ENCODE peak calls at places on chromosome 2, in eight cellular contexts. R is upper lobe of right lung, F is kidney, P is DND-41, J is MG63, Q is small intestine, W is colonic mucosa, O is H1. Z is an unnamed sample. For H3K9me3, the result is how much of the 10 kb centered on the place peaks cover.

GRCh38 chr2:6963727-6964126 is 46.5 kb downstream of the RNF144A start:
- DNase-seq in O (no peak), F (no peak), J (no peak), W (no peak), P (no peak), R (no peak), Q (no peak), Z (no peak)

GRCh38 chr2:71609029-71609428 is 155.7 kb downstream of the DYSF start:
- DNase-seq in O (no peak), W (peak), F (peak), R (peak), P (no peak), Q (no peak), J (no peak), Z (no peak)

GRCh38 chr2:127820080-127820668 is 9.2 kb upstream of the WDR33 start:
- DNase-seq in P (peak), W (no peak), O (peak), Q (no peak), R (no peak), J (no peak), F (no peak), Z (no peak)

GRCh38 chr2:58560531-58560930 is 319.4 kb upstream of the FANCL start:
- DNase-seq in R (no peak), W (no peak), F (no peak), O (no peak), Q (no peak), J (no peak), P (no peak), Z (no peak)

GRCh38 chr2:113720167-113720566 is 36.3 kb downstream of the SLC35F5 start:
- DNase-seq in F (no peak), Q (no peak), J (no peak), W (no peak), P (no peak), R (no peak), O (no peak), Z (no peak)

GRCh38 chr2:237482485-237482884 is 4.6 kb upstream of the MLPH start:
- DNase-seq in J (no peak), W (peak), P (no peak), Q (peak), F (peak), R (peak), O (no peak), Z (no peak)

GRCh38 chr2:219057709-219058540 is 2.8 kb downstream of the IHH start:
- DNase-seq in P (peak), R (peak), O (peak), Q (peak), W (peak), J (peak), F (peak), Z (peak)

GRCh38 chr2:101400516-101401315 is 13.4 kb upstream of the CREG2 start:
- DNase-seq in Q (no peak), P (no peak), F (no peak), W (no peak), R (no peak), J (no peak), O (no peak), Z (no peak)

GRCh38 chr2:232384466-232384865 is 5.9 kb downstream of the ALPP start:
- DNase-seq in P (no peak), Q (no peak), F (no peak), J (no peak), R (no peak), W (no peak), O (no peak), Z (no peak)

GRCh38 chr2:208000701-208001395 is 24.5 kb downstream of the PLEKHM3 start:
- DNase-seq in F (no peak), W (no peak), P (no peak), R (no peak), J (no peak), Q (no peak), O (no peak), Z (no peak)

GRCh38 chr2:8424997-8425900 is 256.6 kb upstream of the ID2 start:
- DNase-seq in F (no peak), J (no peak), W (no peak), P (no peak), O (no peak), Q (no peak), R (no peak), Z (no peak)

GRCh38 chr2:52563144-52563543 is 1204.5 kb upstream of the CHAC2 start:
- DNase-seq in J (no peak), F (no peak), P (no peak), Q (no peak), O (no peak), R (no peak), W (no peak), Z (no peak)

GRCh38 chr2:15919716-15920444 is 20.5 kb upstream of the MYCN start:
- DNase-seq in J (peak), F (no peak), P (no peak), O (no peak), Q (no peak), W (no peak), R (no peak), Z (no peak)

GRCh38 chr2:240021488-240022104 is 3.5 kb downstream of the NDUFA10 start:
- DNase-seq in P (peak), F (peak), J (peak), Q (peak), W (peak), R (peak), O (peak), Z (peak)

GRCh38 chr2:209499071-209499470 is 75.2 kb downstream of the MAP2 start:
- DNase-seq in J (no peak), R (no peak), F (no peak), W (no peak), Q (no peak), O (no peak), P (no peak), Z (no peak)

GRCh38 chr2:210991107-210991506 is 434.7 kb downstream of the CPS1 start:
- DNase-seq in R (no peak), F (no peak), J (no peak), O (no peak), Q (no peak), W (no peak), P (no peak), Z (no peak)

GRCh38 chr2:222307138-222307756 is 8.4 kb upstream of the PAX3 start:
- DNase-seq in P (no peak), W (peak), F (no peak), O (peak), J (no peak), Q (peak), R (no peak), Z (no peak)

GRCh38 chr2:234130734-234131133 is 80.2 kb downstream of the SPP2 start:
- DNase-seq in O (no peak), Q (no peak), W (no peak), P (no peak), J (no peak), R (no peak), F (no peak), Z (no peak)
- H3K9me3 ChIP-seq in O (under half), Q (under half), W (under half), P (under half), J (under half), R (under half), F (under half), Z (under half)

GRCh38 chr2:89775885-89776284 is 1084.4 kb downstream of the RPIA start:
- DNase-seq in W (no peak), O (no peak), J (no peak), Q (no peak), F (no peak), P (no peak), R (no peak), Z (no peak)
- H3K9me3 ChIP-seq in W (under half), O (under half), J (half or more), Q (under half), F (under half), P (half or more), R (half or more), Z (under half)

GRCh38 chr2:30502310-30502709 is 55.3 kb downstream of the LCLAT1 start:
- DNase-seq in W (no peak), F (no peak), J (no peak), Q (no peak), R (no peak), P (no peak), O (no peak), Z (no peak)
- H3K9me3 ChIP-seq in W (under half), F (under half), J (under half), Q (under half), R (under half), P (under half), O (under half), Z (under half)

DNA sequence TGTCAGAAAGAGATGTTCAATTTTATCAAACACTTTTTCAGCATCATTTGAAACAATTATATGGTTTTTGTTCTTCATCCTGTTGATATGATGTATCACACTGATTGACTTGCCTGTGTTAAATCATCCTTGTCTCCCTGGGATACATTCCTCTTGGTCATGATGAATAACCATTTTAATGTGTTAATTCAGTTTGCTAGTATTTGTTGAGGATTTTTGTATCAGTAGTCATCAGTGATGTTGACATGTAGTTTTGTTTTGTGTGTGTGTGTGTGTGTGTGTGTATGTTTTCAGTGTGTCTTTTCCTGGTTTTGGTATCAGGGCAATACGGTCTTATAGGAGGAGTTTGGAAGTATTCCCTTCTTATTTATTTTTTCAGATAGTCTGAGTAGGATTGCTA is 325.4 kb downstream of the ZNF804A start:
- DNase-seq in F (no peak), J (no peak), Q (no peak), R (no peak), O (no peak), P (no peak), W (no peak), Z (no peak)
- H3K9me3 ChIP-seq in F (under half), J (under half), Q (under half), R (under half), O (under half), P (under half), W (under half), Z (under half)

DNA sequence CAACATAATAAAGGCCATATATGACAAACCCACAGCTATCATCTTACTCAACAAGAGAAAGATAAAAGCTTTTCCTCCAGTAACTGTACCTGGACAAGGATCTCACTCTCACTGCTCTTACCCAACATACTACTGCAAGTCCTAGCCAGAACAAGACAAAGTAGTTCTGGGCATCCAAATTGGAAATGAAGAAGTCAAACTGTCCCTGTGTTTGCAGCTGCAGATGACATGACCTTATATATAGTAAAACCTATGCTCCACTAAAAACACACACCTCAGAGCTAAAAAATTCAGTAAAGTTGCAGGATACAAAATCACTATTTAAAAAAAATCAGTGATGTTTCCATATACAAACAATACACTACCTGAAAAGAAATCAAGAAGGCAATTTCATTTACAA is 32.2 kb downstream of the USP34 start:
- DNase-seq in F (no peak), Q (no peak), O (no peak), R (no peak), P (no peak), W (no peak), J (no peak), Z (no peak)
- H3K9me3 ChIP-seq in F (under half), Q (under half), O (under half), R (under half), P (under half), W (under half), J (under half), Z (under half)

GRCh38 chr2:234121999-234122398 is 71.5 kb downstream of the SPP2 start:
- DNase-seq in Q (no peak), P (no peak), J (no peak), W (no peak), O (no peak), F (no peak), R (no peak), Z (no peak)

GRCh38 chr2:234110219-234110618 is 59.7 kb downstream of the SPP2 start:
- DNase-seq in F (no peak), Q (no peak), W (no peak), P (no peak), O (no peak), R (no peak), J (no peak), Z (no peak)

GRCh38 chr2:234111523-234111922 is 61.0 kb downstream of the SPP2 start:
- DNase-seq in W (no peak), O (no peak), J (peak), Q (no peak), P (no peak), F (no peak), R (no peak), Z (no peak)

GRCh38 chr2:234116050-234116449 is 65.5 kb downstream of the SPP2 start:
- DNase-seq in R (no peak), P (no peak), J (no peak), O (no peak), Q (no peak), F (no peak), W (no peak), Z (no peak)
- H3K9me3 ChIP-seq in R (under half), P (under half), J (under half), O (under half), Q (under half), F (under half), W (under half), Z (under half)

Z was measured in T-helper 17 cell.